ENCODE peak calls at places on chromosomes 1 and 21, in six cellular contexts. A is IMR-90, Q is endodermal cell, P is epithelial cell of proximal tubule, T is GM23338, Z is dorsolateral prefrontal cortex. C is an unnamed sample.

GRCh38 chr1:116147972-116148371 is 36.8 kb downstream of the MAB21L3 start:
- DNase-seq in P (no peak), Z (no peak), Q (no peak), A (no peak), T (peak; percentile 26), C (no peak)

GRCh38 chr1:17569200-17570139 is 30.0 kb downstream of the ARHGEF10L start:
- DNase-seq in T (no peak), Q (peak; percentile 83), Z (peak; percentile 56), A (peak; percentile 84), P (no peak), C (peak; percentile 90)

GRCh38 chr1:30460661-30461060 is 262.7 kb downstream of the MATN1 start:
- DNase-seq in P (no peak), Z (no peak), Q (no peak), A (no peak), T (no peak), C (no peak)

GRCh38 chr1:85244271-85245053 is 15.0 kb downstream of the C1orf52 start:
- DNase-seq in Z (no peak), P (no peak), Q (no peak), T (no peak), A (peak; percentile 48), C (peak; percentile 83)

GRCh38 chr21:39676054-39676771 is 63.5 kb downstream of the B3GALT5 start:
- DNase-seq in A (no peak), Q (no peak), T (no peak), P (peak; percentile 95), Z (no peak), C (no peak)

GRCh38 chr21:44896561-44897286 is 23.2 kb upstream of the PTTG1IP start:
- DNase-seq in Z (no peak), Q (no peak), A (no peak), P (no peak), T (no peak), C (no peak)

GRCh38 chr1:207910678-207911354 is at the start of gene CD34:
- DNase-seq in T (peak; percentile 73), Z (no peak), P (no peak), Q (peak; percentile 78), A (no peak), C (no peak)

GRCh38 chr1:226310123-226310540 is 1.2 kb upstream of the LIN9 start:
- DNase-seq in A (no peak), T (peak; percentile 39), Z (no peak), P (no peak), Q (no peak), C (no peak)

GRCh38 chr1:35725591-35725990 is 6.9 kb upstream of the C1orf216 start:
- DNase-seq in T (peak; percentile 34), Q (no peak), P (no peak), Z (peak; percentile 78), A (peak; percentile 17), C (no peak)

GRCh38 chr1:42941640-42942330 is 16.9 kb downstream of the SLC2A1 start:
- DNase-seq in A (peak; percentile 82), P (no peak), Z (peak; percentile 77), T (no peak), Q (peak; percentile 58), C (peak; percentile 93)

GRCh38 chr1:91567583-91567982 is 66.9 kb downstream of the CDC7 start:
- DNase-seq in P (no peak), T (no peak), Z (no peak), A (no peak), Q (no peak), C (no peak)

GRCh38 chr1:231163831-231164427 is 2.1 kb downstream of the TRIM67 start:
- DNase-seq in A (no peak), T (peak; percentile 17), Q (no peak), Z (no peak), P (no peak), C (no peak)

GRCh38 chr1:152035406-152036315 is 1.1 kb downstream of the S100A11 start:
- DNase-seq in T (peak; percentile 37), Z (no peak), A (no peak), P (no peak), Q (peak; percentile 64), C (no peak)

GRCh38 chr1:153617677-153618076 is 1.6 kb upstream of the S100A14 start:
- DNase-seq in P (no peak), Z (peak; percentile 39), A (no peak), T (peak; percentile 60), Q (peak; percentile 88), C (no peak)

GRCh38 chr1:154849645-154850131 is 20.4 kb downstream of the KCNN3 start:
- DNase-seq in T (no peak), Q (peak; percentile 66), Z (no peak), A (no peak), P (no peak), C (no peak)

GRCh38 chr1:208835781-208836180 is 591.6 kb upstream of the PLXNA2 start:
- DNase-seq in Q (no peak), T (no peak), A (no peak), P (no peak), Z (no peak), C (no peak)

GRCh38 chr1:116755681-116756080 is 1.5 kb downstream of the CD2 start:
- DNase-seq in Q (no peak), T (no peak), P (no peak), A (no peak), Z (no peak), C (no peak)

GRCh38 chr1:218660678-218661053 is 315.5 kb downstream of the TGFB2 start:
- DNase-seq in T (no peak), A (peak; percentile 82), P (peak; percentile 74), Z (no peak), Q (no peak), C (peak; percentile 64)

GRCh38 chr1:28370220-28371010 is 875 bp downstream of the PHACTR4 start:
- DNase-seq in Z (peak; percentile 27), T (peak; percentile 56), P (no peak), Q (no peak), A (peak; percentile 48), C (peak; percentile 72)

GRCh38 chr1:74426208-74426932 is 86.0 kb downstream of the LRRC53 start:
- DNase-seq in A (peak; percentile 17), Q (no peak), P (no peak), Z (no peak), T (no peak), C (no peak)

GRCh38 chr21:41622831-41623548 is 115.0 kb upstream of the TMPRSS2 start:
- DNase-seq in Q (no peak), Z (no peak), P (no peak), A (peak; percentile 53), T (no peak), C (no peak)

DNA sequence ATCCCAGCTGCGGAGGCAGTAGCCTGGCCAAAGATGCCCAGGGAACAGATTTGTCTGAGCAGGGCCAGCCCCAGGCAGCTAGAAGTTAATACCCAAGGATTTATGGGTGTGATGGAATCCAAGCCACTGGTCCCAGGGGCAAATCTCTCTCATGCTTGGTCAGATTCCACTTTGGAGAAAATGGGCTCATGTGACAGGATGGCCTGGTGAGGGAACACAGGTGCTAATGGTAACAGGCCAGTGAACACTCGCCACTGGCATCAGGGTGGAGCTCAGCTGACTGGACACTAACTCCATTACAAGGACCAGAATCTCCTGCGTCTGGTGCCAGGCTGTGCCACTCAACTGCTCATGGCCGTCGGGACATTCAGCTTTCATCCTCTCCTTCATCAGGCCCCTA is 12.0 kb downstream of the MDM4 start:
- DNase-seq in Z (no peak), A (no peak), Q (no peak), T (no peak), P (no peak), C (no peak)
- TF ChIP-seq CTCF in Z (no peak), A (no peak), Q (no peak), T (no peak), P (no peak), C (no peak)

GRCh38 chr1:44803062-44803311 is 2.8 kb downstream of the PLK3 start:
- DNase-seq in P (no peak), A (no peak), T (no peak), Z (no peak), Q (no peak), C (peak; percentile 1)

GRCh38 chr1:44801491-44802305 is 1.5 kb downstream of the PLK3 start:
- DNase-seq in A (no peak), T (no peak), Q (no peak), Z (no peak), P (no peak), C (peak; percentile 47)

GRCh38 chr1:44805311-44806024 is 1.7 kb downstream of the DYNLT4 start:
- DNase-seq in Q (peak; percentile 52), T (no peak), Z (no peak), P (no peak), A (no peak), C (no peak)

GRCh38 chr1:44802306-44803061 is 2.3 kb downstream of the PLK3 start:
- DNase-seq in Q (peak; percentile 51), Z (peak; percentile 44), T (no peak), P (no peak), A (no peak), C (peak; percentile 51)

GRCh38 chr1:44803312-44804095 is 3.3 kb downstream of the PLK3 start:
- DNase-seq in A (no peak), Z (no peak), T (no peak), P (no peak), Q (peak; percentile 39), C (no peak)
- H3K4me3 ChIP-seq in A (no peak overlapping the region), Z (no peak overlapping the region), T (no peak overlapping the region), P (peak overlapping the region; percentile 16), Q (no peak overlapping the region), C (no peak overlapping the region)

GRCh38 chr1:229845410-229846138 is 219.5 kb downstream of the URB2 start:
- DNase-seq in A (no peak), P (no peak), Q (no peak), T (no peak), Z (no peak), C (no peak)

GRCh38 chr1:229843627-229844238 is 217.7 kb downstream of the URB2 start:
- DNase-seq in T (no peak), P (no peak), Q (no peak), Z (peak; percentile 46), A (no peak), C (peak; percentile 88)

GRCh38 chr1:229848762-229849677 is 218.0 kb upstream of the GALNT2 start:
- DNase-seq in T (peak; percentile 73), Z (no peak), Q (peak; percentile 70), A (peak; percentile 26), P (no peak), C (peak; percentile 52)

GRCh38 chr1:229844675-229845074 is 218.6 kb downstream of the URB2 start:
- DNase-seq in T (no peak), Z (no peak), Q (no peak), P (no peak), A (no peak), C (peak; percentile 17)

DNA sequence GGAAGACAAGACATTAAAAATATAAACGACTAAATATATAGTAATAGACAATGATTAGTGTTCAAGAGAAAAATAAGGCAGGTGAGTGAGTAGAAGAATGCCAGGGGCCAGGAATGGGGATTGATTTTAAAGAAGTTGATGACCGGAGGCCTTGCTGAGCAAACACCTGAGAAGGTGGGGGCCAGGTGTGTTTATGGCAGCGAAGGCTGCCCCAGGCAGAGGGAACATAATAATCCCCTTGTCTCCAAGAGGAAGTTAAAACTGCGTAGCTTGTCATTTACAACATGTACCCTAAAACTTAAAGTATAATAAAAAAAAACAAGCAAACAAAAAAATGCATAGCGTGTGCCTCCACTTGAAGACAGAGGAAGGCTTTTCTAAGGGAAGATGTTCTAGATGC is 220.3 kb downstream of the URB2 start:
- DNase-seq in Q (no peak), Z (no peak), A (no peak), P (no peak), T (no peak), C (no peak)
- TF ChIP-seq CTCF in Q (no peak), Z (no peak), A (no peak), P (no peak), T (no peak), C (no peak)

DNA sequence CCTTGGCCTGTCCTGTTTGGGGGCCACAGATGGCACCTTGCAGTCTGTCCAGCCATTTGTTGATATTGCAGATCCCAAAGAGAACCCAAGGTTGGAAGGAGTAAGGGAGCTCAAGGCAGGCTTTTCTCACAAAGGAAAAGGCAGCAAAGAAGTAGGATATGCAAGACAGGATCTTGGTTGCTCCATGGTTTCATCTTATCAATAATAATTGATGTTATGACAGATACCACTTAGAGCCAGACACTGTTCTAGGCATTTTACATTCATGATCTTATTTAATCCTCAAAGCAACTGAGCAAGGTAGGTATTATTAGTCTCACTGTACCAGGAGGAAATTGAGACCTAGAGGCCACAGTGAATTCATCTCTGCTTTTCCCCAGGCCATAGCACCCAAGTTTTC is 28.8 kb downstream of the BATF3 start:
- DNase-seq in T (no peak), A (no peak), Z (no peak), Q (no peak), P (no peak), C (no peak)
- H3K4me3 ChIP-seq in T (no peak overlapping the region), A (no peak overlapping the region), Z (no peak overlapping the region), Q (no peak overlapping the region), P (no peak overlapping the region), C (no peak overlapping the region)